ENCODE peak calls at places on chromosomes 5 and 9, in five cellular contexts. I is cardiac muscle cell; N is iris pigment epithelial cell; V is GM03348; Q is activated CD4-positive, alpha-beta T cell treated with anti-CD3 and anti-CD28 coated beads, Interleukin-2, amount 50 U/mL, for 24 hours. P is an unnamed sample.

GRCh38 chr9:105280730-105281129 is 36.3 kb downstream of the SLC44A1 start:
- DNase-seq in V (no peak), I (no peak), N (peak; percentile 74), Q (no peak), P (no peak)

GRCh38 chr5:4513381-4513780 is 626.7 kb upstream of the ADAMTS16 start:
- DNase-seq in V (no peak), I (no peak), N (no peak), Q (no peak), P (no peak)

GRCh38 chr9:4548796-4549725 is 58.8 kb downstream of the SLC1A1 start:
- DNase-seq in I (peak; percentile 10), V (peak; percentile 56), Q (no peak), N (no peak), P (peak; percentile 24)

GRCh38 chr5:395156-395920 is 47.6 kb upstream of the EXOC3 start:
- DNase-seq in V (peak; percentile 89), Q (no peak), I (peak; percentile 58), N (peak; percentile 24), P (peak; percentile 89)

GRCh38 chr9:20570756-20571155 is 51.5 kb downstream of the MLLT3 start:
- DNase-seq in V (peak; percentile 35), N (peak; percentile 80), I (peak; percentile 54), Q (no peak), P (no peak)

GRCh38 chr9:6049798-6050197 is 34.4 kb upstream of the RANBP6 start:
- DNase-seq in N (peak; percentile 21), I (peak; percentile 23), Q (no peak), V (peak; percentile 9), P (no peak)

GRCh38 chr9:32378496-32378895 is 5.9 kb upstream of the ACO1 start:
- DNase-seq in N (peak; percentile 79), I (peak; percentile 85), V (peak; percentile 62), Q (peak; percentile 38), P (peak; percentile 47)

GRCh38 chr5:10513501-10514442 is 50.1 kb upstream of the ANKRD33B start:
- DNase-seq in Q (no peak), V (peak; percentile 84), N (peak; percentile 89), I (peak; percentile 93), P (peak; percentile 64)

GRCh38 chr9:80926611-80927010 is 762.7 kb downstream of the TLE1 start:
- DNase-seq in I (no peak), N (no peak), V (no peak), Q (no peak), P (no peak)

GRCh38 chr9:74006935-74007334 is 490.2 kb upstream of the RORB start:
- DNase-seq in Q (no peak), I (peak; percentile 35), N (peak; percentile 52), V (no peak), P (no peak)

GRCh38 chr5:107463731-107464130 is 207.0 kb downstream of the EFNA5 start:
- DNase-seq in V (no peak), Q (no peak), N (no peak), I (no peak), P (no peak)

GRCh38 chr5:37665889-37666288 is 174.0 kb downstream of the GDNF start:
- DNase-seq in Q (no peak), N (peak; percentile 9), I (peak; percentile 20), V (peak; percentile 18), P (no peak)

GRCh38 chr9:16337322-16338029 is 533.0 kb downstream of the BNC2 start:
- DNase-seq in V (peak; percentile 55), I (peak; percentile 49), Q (no peak), N (peak; percentile 90), P (peak; percentile 57)

GRCh38 chr5:14379739-14380497 is 201.7 kb upstream of the OTULINL start:
- DNase-seq in N (no peak), V (no peak), I (no peak), Q (no peak), P (no peak)

GRCh38 chr5:122259995-122260394 is 52.0 kb upstream of the SNCAIP start:
- DNase-seq in Q (no peak), V (peak; percentile 69), I (peak; percentile 74), N (peak; percentile 95), P (peak; percentile 2)